ENCODE peak calls at places on chromosomes 6 and 20, in four cellular contexts. N, R, Y and S are unnamed samples.

GRCh38 chr6:128713461-128713860 is 169.5 kb upstream of the LAMA2 start:
- DNase-seq in R (no peak), Y (no peak), N (no peak), S (no peak)

GRCh38 chr20:32281711-32282110 is 4.3 kb downstream of the KIF3B start:
- DNase-seq in R (no peak), Y (no peak), N (no peak), S (no peak)

GRCh38 chr6:162772466-162772865 is 44.7 kb downstream of the PACRG start:
- DNase-seq in N (no peak), Y (no peak), R (no peak), S (no peak)

GRCh38 chr6:139568956-139569538 is 194.6 kb upstream of the CITED2 start:
- DNase-seq in R (no peak), Y (peak), N (no peak), S (no peak)

GRCh38 chr6:137767931-137768690 is 98.9 kb upstream of the TNFAIP3 start:
- DNase-seq in Y (peak), R (no peak), N (no peak), S (no peak)

GRCh38 chr20:53767206-53767924 is 173.7 kb upstream of the ZNF217 start:
- DNase-seq in N (no peak), R (no peak), Y (no peak), S (no peak)

GRCh38 chr20:43959079-43959919 is 44.6 kb downstream of the TOX2 start:
- DNase-seq in Y (peak), R (no peak), N (no peak), S (no peak)

GRCh38 chr6:75418233-75418632 is 75.4 kb downstream of the FILIP1 start:
- DNase-seq in R (no peak), Y (peak), N (no peak), S (no peak)

GRCh38 chr20:33561981-33562601 is 72.2 kb downstream of the CBFA2T2 start:
- DNase-seq in Y (peak), R (peak), N (peak), S (peak)

GRCh38 chr6:155126727-155127439 is 131.8 kb downstream of the TIAM2 start:
- DNase-seq in R (no peak), N (no peak), Y (peak), S (no peak)

GRCh38 chr6:54719633-54720032 is 126.9 kb upstream of the FAM83B start:
- DNase-seq in Y (no peak), R (no peak), N (no peak), S (no peak)

GRCh38 chr20:15081301-15081700 is 743.9 kb upstream of the FLRT3 start:
- DNase-seq in Y (no peak), R (no peak), N (no peak), S (no peak)

GRCh38 chr20:50676888-50677287 is 14.5 kb downstream of the RIPOR3 start:
- DNase-seq in R (no peak), Y (no peak), N (no peak), S (no peak)

GRCh38 chr6:11615214-11615602 is 77.7 kb downstream of the TMEM170B start:
- DNase-seq in R (no peak), Y (no peak), N (no peak), S (no peak)

GRCh38 chr20:56631318-56631989 is 2.3 kb downstream of the TFAP2C start:
- DNase-seq in R (no peak), N (no peak), Y (no peak), S (no peak)

GRCh38 chr20:59013031-59013951 is 5.9 kb upstream of the TUBB1 start:
- DNase-seq in Y (no peak), N (no peak), R (no peak), S (no peak)

GRCh38 chr6:151374024-151374423 is 17.3 kb downstream of the ZBTB2 start:
- DNase-seq in N (peak), Y (peak), R (no peak), S (no peak)

GRCh38 chr6:97361286-97361685 is 78.3 kb upstream of the MMS22L start:
- DNase-seq in N (no peak), Y (peak), R (no peak), S (no peak)

GRCh38 chr6:131250121-131250520 is 114.9 kb downstream of the AKAP7 start:
- DNase-seq in R (no peak), N (peak), Y (peak), S (peak)

GRCh38 chr6:4848382-4849068 is 72.3 kb downstream of the CDYL start:
- DNase-seq in R (no peak), N (no peak), Y (no peak), S (no peak)

GRCh38 chr20:7090753-7091310 is 323.3 kb downstream of the BMP2 start:
- DNase-seq in Y (no peak), R (no peak), N (no peak), S (no peak)

GRCh38 chr20:50625986-50626677 is 65.2 kb downstream of the RIPOR3 start:
- DNase-seq in Y (peak), R (no peak), N (peak), S (no peak)

GRCh38 chr6:135796884-135797283 is 54.6 kb upstream of the PDE7B start:
- DNase-seq in Y (peak), N (no peak), R (no peak), S (no peak)

GRCh38 chr6:105209950-105210706 is 30.3 kb upstream of the POPDC3 start:
- DNase-seq in R (no peak), N (no peak), Y (peak), S (no peak)

GRCh38 chr6:126077810-126078791 is 91.8 kb downstream of the TRMT11 start:
- DNase-seq in R (no peak), Y (no peak), N (no peak), S (no peak)

GRCh38 chr20:14446446-14446845 is 109.0 kb upstream of the FLRT3 start:
- DNase-seq in R (no peak), N (no peak), Y (no peak), S (no peak)

GRCh38 chr6:135053433-135053832 is 1.2 kb downstream of the HBS1L start:
- DNase-seq in R (no peak), Y (no peak), N (no peak), S (no peak)

GRCh38 chr6:143726015-143726647 is 48.4 kb downstream of the PHACTR2 start:
- DNase-seq in R (no peak), N (no peak), Y (no peak), S (no peak)

GRCh38 chr20:35237486-35237885 is 11.0 kb downstream of the MMP24 start:
- DNase-seq in N (no peak), R (no peak), Y (no peak), S (no peak)

GRCh38 chr6:43772571-43773049 is 2.6 kb downstream of the VEGFA start:
- DNase-seq in R (no peak), Y (no peak), N (peak), S (no peak)

GRCh38 chr6:128053109-128053508 is 152.3 kb upstream of the THEMIS start:
- DNase-seq in R (no peak), N (no peak), Y (no peak), S (no peak)

DNA sequence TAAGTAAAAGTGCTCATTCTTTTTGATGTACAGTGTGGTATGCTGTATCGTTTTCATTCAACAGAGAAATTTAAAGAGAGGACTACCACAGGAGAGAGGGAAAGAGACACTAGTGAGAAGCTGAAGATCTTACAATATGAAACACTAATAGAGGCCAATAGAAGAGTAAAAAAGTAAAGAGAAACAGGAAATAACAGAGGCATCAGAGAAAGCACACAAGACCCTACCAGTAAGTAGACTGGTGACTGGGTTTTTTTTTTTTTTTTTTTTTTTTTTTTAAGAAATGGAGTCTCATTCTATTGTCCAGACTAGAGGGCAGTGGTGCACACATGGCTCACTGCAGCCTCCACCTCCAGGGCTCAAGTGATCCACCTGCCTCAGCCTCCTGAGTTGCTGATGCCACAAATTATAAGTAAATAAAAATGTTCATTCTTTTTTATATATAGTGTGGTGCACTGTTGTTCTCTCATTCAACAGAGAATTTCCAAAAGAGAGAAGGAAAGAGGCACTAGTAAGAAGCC is 18.8 kb downstream of the ELOVL4 start:
- DNase-seq in N (no peak), R (no peak), Y (no peak), S (no peak)
- TF ChIP-seq CTCF in N (no peak), R (no peak), Y (no peak), S (no peak)

GRCh38 chr6:89494131-89494793 is 61.3 kb downstream of the ANKRD6 start:
- DNase-seq in N (no peak), Y (no peak), R (no peak), S (no peak)
- TF ChIP-seq CTCF in N (no peak), Y (no peak), R (no peak), S (no peak)

GRCh38 chr6:39666706-39667489 is 58.3 kb downstream of the KIF6 start:
- DNase-seq in Y (no peak), R (no peak), N (no peak), S (no peak)

GRCh38 chr6:39665871-39666270 is 59.3 kb downstream of the KIF6 start:
- DNase-seq in N (no peak), Y (no peak), R (no peak), S (no peak)

GRCh38 chr6:39669943-39670342 is 55.3 kb downstream of the KIF6 start:
- DNase-seq in N (no peak), Y (no peak), R (no peak), S (no peak)

GRCh38 chr6:39669117-39669690 is 56.0 kb downstream of the KIF6 start:
- DNase-seq in R (no peak), Y (no peak), N (no peak), S (no peak)

GRCh38 chr6:39664173-39664572 is 61.0 kb downstream of the KIF6 start:
- DNase-seq in Y (no peak), R (no peak), N (no peak), S (no peak)
- TF ChIP-seq CTCF in Y (no peak), R (no peak), N (peak), S (no peak)

GRCh38 chr20:61662226-61662945 is 403.3 kb downstream of the TAF4 start:
- DNase-seq in R (no peak), Y (no peak), N (no peak), S (no peak)
- TF ChIP-seq CTCF in R (no peak), Y (no peak), N (no peak), S (no peak)

DNA sequence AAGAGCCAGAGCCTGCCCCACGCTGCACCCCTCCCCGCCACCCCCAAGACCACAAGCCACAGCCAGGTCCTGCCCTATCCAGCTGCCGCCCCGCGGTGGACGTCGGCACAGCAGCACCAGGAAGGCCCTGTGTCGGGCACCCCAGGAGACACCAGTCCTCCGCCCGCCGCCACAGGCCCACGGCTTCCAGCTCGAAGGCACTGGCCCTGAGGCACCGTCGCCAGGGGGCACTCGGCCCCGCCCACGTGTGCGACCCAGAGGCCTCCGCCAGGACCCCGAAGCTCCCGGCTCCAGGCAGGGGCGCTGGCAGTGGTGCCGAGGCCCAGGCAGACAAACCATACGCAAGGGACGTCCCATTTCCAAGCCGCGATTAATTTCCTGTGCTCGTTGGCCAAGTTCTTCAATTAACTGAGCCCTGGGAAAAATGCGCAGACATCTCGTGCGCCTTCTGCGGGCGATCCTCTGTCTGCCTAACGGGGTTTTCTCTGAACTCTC is 19.4 kb downstream of the KCNQ2 start:
- DNase-seq in R (no peak), Y (peak), N (no peak), S (no peak)
- TF ChIP-seq CTCF in R (no peak), Y (peak), N (no peak), S (no peak)